ENCODE peak calls at places on chromosomes 16 and 17, in five cellular contexts. One of them, this sample, is unnamed.
A peak's percentile ranks its signal among the peaks of the same experiment; 100 is the strongest.

GRCh38 chr17:17836818-17837379 is at the start of gene SREBF1:
- DNase-seq in mesenchymal stem cell: peak; percentile 79
- DNase-seq in H9: peak; percentile 87
- DNase-seq in H1: peak; percentile 59
- DNase-seq in trophoblast cell: peak; percentile 48
- DNase-seq in this sample: peak; percentile 80

GRCh38 chr17:72376486-72377345 is 255.9 kb downstream of the SOX9 start:
- DNase-seq in mesenchymal stem cell: no peak
- DNase-seq in H9: no peak
- DNase-seq in H1: no peak
- DNase-seq in trophoblast cell: no peak
- DNase-seq in this sample: no peak

GRCh38 chr17:14843086-14843795 is 421.9 kb downstream of the PMP22 start:
- DNase-seq in mesenchymal stem cell: no peak
- DNase-seq in H9: no peak
- DNase-seq in H1: no peak
- DNase-seq in trophoblast cell: no peak
- DNase-seq in this sample: no peak

GRCh38 chr16:50438041-50438437 is 69.3 kb upstream of the BRD7 start:
- DNase-seq in mesenchymal stem cell: no peak
- DNase-seq in H9: no peak
- DNase-seq in H1: no peak
- DNase-seq in trophoblast cell: no peak
- DNase-seq in this sample: no peak

GRCh38 chr16:30567160-30567990 is 4.1 kb downstream of the ZNF688 start:
- DNase-seq in mesenchymal stem cell: peak; percentile 65
- DNase-seq in H9: no peak
- DNase-seq in H1: no peak
- DNase-seq in trophoblast cell: peak; percentile 19
- DNase-seq in this sample: no peak

GRCh38 chr17:37406635-37407455 is at the start of the genes ACACA and TADA2A:
- DNase-seq in mesenchymal stem cell: peak; percentile 82
- DNase-seq in H9: peak; percentile 85
- DNase-seq in H1: peak; percentile 25
- DNase-seq in trophoblast cell: peak; percentile 90
- DNase-seq in this sample: peak; percentile 79

GRCh38 chr17:74085434-74085833 is 118.0 kb upstream of the RPL38 start:
- DNase-seq in mesenchymal stem cell: no peak
- DNase-seq in H9: peak; percentile 55
- DNase-seq in H1: no peak
- DNase-seq in trophoblast cell: no peak
- DNase-seq in this sample: no peak

GRCh38 chr16:17277981-17278381 is 192.8 kb downstream of the XYLT1 start:
- DNase-seq in mesenchymal stem cell: no peak
- DNase-seq in H9: peak; percentile 67
- DNase-seq in H1: no peak
- DNase-seq in trophoblast cell: peak; percentile 34
- DNase-seq in this sample: no peak

GRCh38 chr17:34757106-34757505 is 177.7 kb downstream of the TMEM132E start:
- DNase-seq in mesenchymal stem cell: no peak
- DNase-seq in H9: no peak
- DNase-seq in H1: no peak
- DNase-seq in trophoblast cell: no peak
- DNase-seq in this sample: no peak

GRCh38 chr17:74101527-74101926 is 102.0 kb upstream of the RPL38 start:
- DNase-seq in mesenchymal stem cell: no peak
- DNase-seq in H9: no peak
- DNase-seq in H1: no peak
- DNase-seq in trophoblast cell: no peak
- DNase-seq in this sample: no peak

GRCh38 chr16:15775663-15776304 is 81.0 kb downstream of the MYH11 start:
- DNase-seq in mesenchymal stem cell: no peak
- DNase-seq in H9: no peak
- DNase-seq in H1: no peak
- DNase-seq in trophoblast cell: no peak
- DNase-seq in this sample: no peak

GRCh38 chr17:60554377-60554788 is 28.3 kb upstream of the APPBP2 start:
- DNase-seq in mesenchymal stem cell: peak; percentile 79
- DNase-seq in H9: no peak
- DNase-seq in H1: no peak
- DNase-seq in trophoblast cell: no peak
- DNase-seq in this sample: no peak

GRCh38 chr16:68901910-68902309 is 58.6 kb downstream of the TANGO6 start:
- DNase-seq in mesenchymal stem cell: no peak
- DNase-seq in H9: no peak
- DNase-seq in H1: no peak
- DNase-seq in trophoblast cell: peak; percentile 79
- DNase-seq in this sample: no peak

GRCh38 chr16:27700596-27700995 is 150.7 kb downstream of the KATNIP start:
- DNase-seq in mesenchymal stem cell: no peak
- DNase-seq in H9: no peak
- DNase-seq in H1: no peak
- DNase-seq in trophoblast cell: no peak
- DNase-seq in this sample: no peak

GRCh38 chr16:14303654-14304394 is 232.7 kb downstream of the MRTFB start:
- DNase-seq in mesenchymal stem cell: peak; percentile 38
- DNase-seq in H9: peak; percentile 38
- DNase-seq in H1: no peak
- DNase-seq in trophoblast cell: peak; percentile 63
- DNase-seq in this sample: no peak

GRCh38 chr17:83115202-83115651 is 35.8 kb downstream of the METRNL start:
- DNase-seq in mesenchymal stem cell: no peak
- DNase-seq in H9: no peak
- DNase-seq in H1: no peak
- DNase-seq in trophoblast cell: no peak
- DNase-seq in this sample: no peak

GRCh38 chr17:83113381-83113780 is 34.0 kb downstream of the METRNL start:
- DNase-seq in mesenchymal stem cell: no peak
- DNase-seq in H9: no peak
- DNase-seq in H1: no peak
- DNase-seq in trophoblast cell: no peak
- DNase-seq in this sample: no peak

GRCh38 chr17:83114706-83115105 is 35.3 kb downstream of the METRNL start:
- DNase-seq in mesenchymal stem cell: no peak
- DNase-seq in H9: no peak
- DNase-seq in H1: no peak
- DNase-seq in trophoblast cell: no peak
- DNase-seq in this sample: no peak

GRCh38 chr17:83115832-83116231 is 36.4 kb downstream of the METRNL start:
- DNase-seq in mesenchymal stem cell: no peak
- DNase-seq in H9: no peak
- DNase-seq in H1: no peak
- DNase-seq in trophoblast cell: no peak
- DNase-seq in this sample: no peak

GRCh38 chr17:83113792-83114191 is 34.4 kb downstream of the METRNL start:
- DNase-seq in mesenchymal stem cell: no peak
- DNase-seq in H9: no peak
- DNase-seq in H1: no peak
- DNase-seq in trophoblast cell: no peak
- DNase-seq in this sample: no peak
- H2BK12ac ChIP-seq in mesenchymal stem cell: no peak overlapping the region
- H2BK12ac ChIP-seq in H9: no peak overlapping the region
- H2BK12ac ChIP-seq in H1: no peak overlapping the region
- H2BK12ac ChIP-seq in trophoblast cell: no peak overlapping the region
- H2BK12ac ChIP-seq in this sample: no peak overlapping the region

GRCh38 chr17:9905078-9905415 is at the start of gene RCVRN:
- DNase-seq in mesenchymal stem cell: no peak
- DNase-seq in H9: no peak
- DNase-seq in H1: no peak
- DNase-seq in trophoblast cell: no peak
- DNase-seq in this sample: no peak

GRCh38 chr17:9906616-9907015 is 1.5 kb upstream of the RCVRN start:
- DNase-seq in mesenchymal stem cell: no peak
- DNase-seq in H9: no peak
- DNase-seq in H1: no peak
- DNase-seq in trophoblast cell: no peak
- DNase-seq in this sample: no peak

GRCh38 chr17:9904277-9905077 is 594 bp downstream of the RCVRN start:
- DNase-seq in mesenchymal stem cell: no peak
- DNase-seq in H9: no peak
- DNase-seq in H1: no peak
- DNase-seq in trophoblast cell: no peak
- DNase-seq in this sample: no peak

GRCh38 chr17:9907131-9907530 is 2.1 kb upstream of the RCVRN start:
- DNase-seq in mesenchymal stem cell: no peak
- DNase-seq in H9: no peak
- DNase-seq in H1: no peak
- DNase-seq in trophoblast cell: no peak
- DNase-seq in this sample: no peak

DNA sequence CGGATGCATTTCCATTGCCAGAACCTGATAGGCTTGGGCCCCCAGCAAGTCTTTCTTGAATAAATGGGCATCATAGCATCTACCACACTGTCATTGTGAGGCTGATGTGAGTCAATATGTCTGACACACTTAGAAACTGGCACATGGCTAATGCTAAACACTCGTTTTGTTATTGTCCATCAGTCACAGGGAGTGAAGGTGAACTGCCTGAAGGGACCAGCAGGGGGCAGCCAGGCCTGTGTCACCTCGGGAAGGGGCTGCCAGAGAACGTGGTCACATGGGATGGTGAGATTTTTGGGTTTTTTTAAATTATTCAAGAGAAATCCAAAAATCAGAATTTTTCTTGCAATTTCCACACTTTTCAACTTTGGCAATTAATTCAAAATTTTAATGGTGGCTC is 831 bp upstream of the RCVRN start:
- DNase-seq in mesenchymal stem cell: peak; percentile 39
- DNase-seq in H9: peak; percentile 79
- DNase-seq in H1: no peak
- DNase-seq in trophoblast cell: peak; percentile 47
- DNase-seq in this sample: no peak
- H2BK120ac ChIP-seq in mesenchymal stem cell: peak overlapping the region; percentile 6
- H2BK120ac ChIP-seq in H9: no peak overlapping the region
- H2BK120ac ChIP-seq in H1: no peak overlapping the region
- H2BK120ac ChIP-seq in trophoblast cell: no peak overlapping the region
- H2BK120ac ChIP-seq in this sample: no peak overlapping the region

GRCh38 chr16:84763164-84763563 is 56.6 kb upstream of the CRISPLD2 start:
- DNase-seq in mesenchymal stem cell: no peak
- DNase-seq in H9: no peak
- DNase-seq in H1: no peak
- DNase-seq in trophoblast cell: no peak
- DNase-seq in this sample: no peak

GRCh38 chr16:84764970-84765369 is 54.8 kb upstream of the CRISPLD2 start:
- DNase-seq in mesenchymal stem cell: peak; percentile 65
- DNase-seq in H9: no peak
- DNase-seq in H1: no peak
- DNase-seq in trophoblast cell: no peak
- DNase-seq in this sample: no peak

GRCh38 chr16:84761448-84762368 is 58.1 kb upstream of the CRISPLD2 start:
- DNase-seq in mesenchymal stem cell: peak; percentile 50
- DNase-seq in H9: no peak
- DNase-seq in H1: no peak
- DNase-seq in trophoblast cell: no peak
- DNase-seq in this sample: no peak

GRCh38 chr16:84765606-84766580 is 53.9 kb upstream of the CRISPLD2 start:
- DNase-seq in mesenchymal stem cell: no peak
- DNase-seq in H9: no peak
- DNase-seq in H1: no peak
- DNase-seq in trophoblast cell: no peak
- DNase-seq in this sample: no peak

GRCh38 chr16:84763629-84764028 is 56.2 kb upstream of the CRISPLD2 start:
- DNase-seq in mesenchymal stem cell: no peak
- DNase-seq in H9: no peak
- DNase-seq in H1: no peak
- DNase-seq in trophoblast cell: no peak
- DNase-seq in this sample: no peak
- H3K4ac ChIP-seq in mesenchymal stem cell: no peak overlapping the region
- H3K4ac ChIP-seq in H9: no peak overlapping the region
- H3K4ac ChIP-seq in H1: no peak overlapping the region
- H3K4ac ChIP-seq in trophoblast cell: no peak overlapping the region
- H3K4ac ChIP-seq in this sample: no peak overlapping the region

GRCh38 chr17:78431692-78431958 is 53.2 kb downstream of the PGS1 start:
- DNase-seq in mesenchymal stem cell: no peak
- DNase-seq in H9: no peak
- DNase-seq in H1: no peak
- DNase-seq in trophoblast cell: no peak
- DNase-seq in this sample: no peak

GRCh38 chr17:78432226-78432894 is 53.9 kb downstream of the PGS1 start:
- DNase-seq in mesenchymal stem cell: no peak
- DNase-seq in H9: no peak
- DNase-seq in H1: no peak
- DNase-seq in trophoblast cell: no peak
- DNase-seq in this sample: no peak

GRCh38 chr17:78433780-78434335 is 55.4 kb downstream of the PGS1 start:
- DNase-seq in mesenchymal stem cell: no peak
- DNase-seq in H9: no peak
- DNase-seq in H1: no peak
- DNase-seq in trophoblast cell: no peak
- DNase-seq in this sample: no peak

GRCh38 chr17:78434455-78435329 is 56.2 kb downstream of the PGS1 start:
- DNase-seq in mesenchymal stem cell: no peak
- DNase-seq in H9: no peak
- DNase-seq in H1: no peak
- DNase-seq in trophoblast cell: no peak
- DNase-seq in this sample: no peak

GRCh38 chr17:78432929-78433727 is 54.7 kb downstream of the PGS1 start:
- DNase-seq in mesenchymal stem cell: no peak
- DNase-seq in H9: no peak
- DNase-seq in H1: no peak
- DNase-seq in trophoblast cell: no peak
- DNase-seq in this sample: no peak
- H2BK12ac ChIP-seq in mesenchymal stem cell: no peak overlapping the region
- H2BK12ac ChIP-seq in H9: no peak overlapping the region
- H2BK12ac ChIP-seq in H1: peak overlapping the region; percentile 22
- H2BK12ac ChIP-seq in trophoblast cell: no peak overlapping the region
- H2BK12ac ChIP-seq in this sample: no peak overlapping the region

GRCh38 chr16:12729448-12729847 is 74.2 kb downstream of the CPPED1 start:
- DNase-seq in mesenchymal stem cell: no peak
- DNase-seq in H9: no peak
- DNase-seq in H1: no peak
- DNase-seq in trophoblast cell: no peak
- DNase-seq in this sample: no peak
- H2BK120ac ChIP-seq in mesenchymal stem cell: no peak overlapping the region
- H2BK120ac ChIP-seq in H9: no peak overlapping the region
- H2BK120ac ChIP-seq in H1: no peak overlapping the region
- H2BK120ac ChIP-seq in trophoblast cell: no peak overlapping the region
- H2BK120ac ChIP-seq in this sample: no peak overlapping the region

DNA sequence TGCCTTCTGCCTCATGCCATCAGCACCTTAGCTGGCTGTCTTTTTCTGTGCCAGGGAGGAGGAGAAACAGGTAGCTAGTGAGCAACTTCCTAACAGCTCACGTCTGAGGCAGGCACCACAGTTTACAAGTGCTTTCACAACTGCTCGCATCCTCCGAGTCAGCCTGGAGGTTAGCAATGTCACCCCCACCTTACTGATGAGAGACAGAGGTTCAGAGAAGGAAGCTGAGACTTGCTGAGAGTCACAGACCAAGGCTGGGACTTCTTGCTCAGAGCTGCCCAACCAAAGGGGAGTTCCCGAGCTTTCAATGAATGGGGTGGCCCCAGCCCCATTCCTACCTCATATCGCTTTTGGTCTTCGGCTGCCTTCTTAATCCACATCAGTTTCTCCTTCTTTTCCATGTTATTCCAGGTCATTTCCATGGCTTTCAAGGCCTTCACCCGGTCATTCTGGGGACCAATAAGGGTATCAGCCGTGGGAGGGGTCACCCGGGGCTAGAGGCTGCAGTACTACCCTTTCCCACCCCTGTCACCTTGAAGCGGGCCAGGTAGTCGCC is 9.6 kb downstream of the UBTF start:
- DNase-seq in mesenchymal stem cell: peak; percentile 27
- DNase-seq in H9: no peak
- DNase-seq in H1: no peak
- DNase-seq in trophoblast cell: no peak
- DNase-seq in this sample: no peak
- H3K4ac ChIP-seq in mesenchymal stem cell: no peak overlapping the region
- H3K4ac ChIP-seq in H9: no peak overlapping the region
- H3K4ac ChIP-seq in H1: no peak overlapping the region
- H3K4ac ChIP-seq in trophoblast cell: no peak overlapping the region
- H3K4ac ChIP-seq in this sample: no peak overlapping the region

This sample was measured in neuronal stem cell.